ENCODE peak calls at places on chromosomes 6 and 20, in five cellular contexts. H, K, V, P and Y are unnamed samples.

GRCh38 chr6:12801141-12801540 is 84.6 kb downstream of the PHACTR1 start:
- DNase-seq in K (no peak), H (peak), P (no peak), V (no peak), Y (no peak)

GRCh38 chr20:1813101-1813529 is 82.1 kb upstream of the SIRPA start:
- DNase-seq in H (peak), P (no peak), V (no peak), K (no peak), Y (no peak)

GRCh38 chr20:58759947-58760346 is 67.3 kb downstream of the NPEPL1 start:
- DNase-seq in H (no peak), K (no peak), P (no peak), V (no peak), Y (no peak)

GRCh38 chr6:117448732-117449131 is 23.0 kb upstream of the ROS1 start:
- DNase-seq in V (no peak), P (no peak), H (peak), K (no peak), Y (no peak)

GRCh38 chr20:60086936-60087562 is 128.8 kb downstream of the CDH26 start:
- DNase-seq in K (no peak), H (no peak), P (no peak), V (no peak), Y (no peak)

GRCh38 chr6:138182939-138183791 is 21.4 kb downstream of the ARFGEF3 start:
- DNase-seq in K (no peak), H (no peak), V (no peak), P (no peak), Y (no peak)

GRCh38 chr6:31083742-31084354 is 28.5 kb downstream of the C6orf15 start:
- DNase-seq in H (peak), K (no peak), V (peak), P (peak), Y (peak)

GRCh38 chr20:15278041-15278440 is 940.6 kb upstream of the FLRT3 start:
- DNase-seq in K (no peak), V (no peak), P (no peak), H (no peak), Y (no peak)

GRCh38 chr6:98833101-98834059 is 994 bp upstream of the POU3F2 start:
- DNase-seq in V (no peak), P (no peak), H (peak), K (no peak), Y (no peak)

GRCh38 chr6:6711832-6712231 is 123.3 kb downstream of the LY86 start:
- DNase-seq in P (no peak), V (peak), K (peak), H (no peak), Y (no peak)

GRCh38 chr20:17390655-17391054 is 140.5 kb downstream of the BFSP1 start:
- DNase-seq in H (no peak), P (no peak), K (no peak), V (no peak), Y (no peak)

GRCh38 chr20:17391108-17391771 is 139.9 kb downstream of the BFSP1 start:
- DNase-seq in H (no peak), V (no peak), K (no peak), P (no peak), Y (no peak)

GRCh38 chr20:17399303-17399985 is 131.7 kb downstream of the BFSP1 start:
- DNase-seq in P (no peak), H (no peak), V (no peak), K (no peak), Y (no peak)

GRCh38 chr20:17395729-17396128 is 135.4 kb downstream of the BFSP1 start:
- DNase-seq in V (no peak), P (no peak), K (no peak), H (no peak), Y (no peak)

DNA sequence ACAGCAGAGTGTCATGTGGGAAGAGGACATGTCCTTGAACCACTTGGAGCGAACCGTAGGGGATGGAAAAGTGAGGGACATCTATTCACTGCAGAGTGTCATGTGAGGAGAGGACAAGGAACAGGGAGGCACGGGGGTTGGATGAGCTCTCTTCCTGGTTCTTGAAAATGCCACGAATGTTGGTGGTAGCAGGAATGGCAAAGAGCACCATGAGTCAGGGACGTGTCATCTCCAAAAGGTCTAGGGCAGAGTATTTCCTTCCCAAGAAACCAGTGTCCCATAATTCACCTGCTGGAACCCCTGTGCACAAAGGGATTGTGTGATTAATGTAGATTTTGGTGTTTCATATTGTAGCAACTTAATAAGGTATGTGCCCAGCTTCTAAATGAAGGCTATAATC is 136.8 kb downstream of the BFSP1 start:
- DNase-seq in K (no peak), P (no peak), H (no peak), V (no peak), Y (no peak)
- TF ChIP-seq CTCF in K (no peak), P (no peak), H (no peak), V (no peak), Y (no peak)

DNA sequence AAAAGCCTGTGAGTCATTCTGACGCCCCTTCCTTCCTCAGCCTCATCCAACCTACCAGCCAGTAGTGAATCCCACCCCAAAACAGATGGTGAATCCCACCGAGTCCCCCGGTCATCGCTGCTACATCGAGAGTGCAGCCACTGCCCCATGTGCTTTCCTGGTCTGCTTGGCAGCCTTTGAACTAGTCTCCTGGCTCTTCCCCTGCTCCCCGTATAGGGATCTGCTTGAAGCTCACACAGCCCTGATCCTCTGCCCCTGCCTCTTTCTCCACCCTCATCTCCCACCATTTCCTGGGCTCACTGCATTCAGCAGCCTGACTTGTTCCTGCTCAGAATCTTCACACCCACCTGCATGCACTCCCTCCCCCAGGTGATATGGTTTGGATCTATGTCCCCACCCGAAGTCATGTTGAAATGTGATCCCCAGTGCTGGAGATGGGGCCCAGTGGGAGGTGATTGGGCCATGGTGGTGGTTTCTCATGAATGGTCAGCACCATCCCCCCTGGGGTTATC is 14.6 kb downstream of the SYNJ2 start:
- DNase-seq in H (no peak), V (no peak), P (no peak), K (no peak), Y (no peak)
- TF ChIP-seq CTCF in H (no peak), V (no peak), P (no peak), K (no peak), Y (no peak)

GRCh38 chr6:86118271-86118670 is 475.6 kb upstream of the SYNCRIP start:
- DNase-seq in P (no peak), H (no peak), K (no peak), V (no peak), Y (no peak)
- TF ChIP-seq CTCF in P (no peak), H (no peak), K (no peak), V (no peak), Y (no peak)

DNA sequence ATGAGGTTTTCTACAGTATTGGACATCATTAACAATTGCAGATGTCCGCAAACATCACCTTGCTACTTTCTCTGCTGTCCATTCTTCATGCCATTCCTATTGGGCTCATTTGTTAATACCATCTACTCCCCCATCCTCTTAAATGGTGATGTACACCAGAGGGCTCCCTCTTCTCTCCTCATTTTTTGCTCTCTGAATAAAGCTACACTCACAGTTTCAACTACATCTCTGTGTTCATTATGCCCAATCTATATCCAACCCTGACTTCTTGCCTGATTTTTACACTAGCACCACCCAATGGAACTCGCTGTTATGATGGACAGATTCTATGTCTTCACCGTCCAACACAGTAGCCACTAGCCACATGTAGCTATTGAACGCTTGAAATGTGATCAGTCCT is 288.1 kb upstream of the ID4 start:
- DNase-seq in K (no peak), P (no peak), V (no peak), H (peak), Y (no peak)
- TF ChIP-seq CTCF in K (no peak), P (no peak), V (no peak), H (no peak), Y (no peak)

GRCh38 chr6:125195526-125195925 is 42.0 kb downstream of the TPD52L1 start:
- DNase-seq in V (no peak), P (no peak), H (no peak), K (no peak), Y (no peak)
- TF ChIP-seq CTCF in V (no peak), P (no peak), H (no peak), K (no peak), Y (no peak)

DNA sequence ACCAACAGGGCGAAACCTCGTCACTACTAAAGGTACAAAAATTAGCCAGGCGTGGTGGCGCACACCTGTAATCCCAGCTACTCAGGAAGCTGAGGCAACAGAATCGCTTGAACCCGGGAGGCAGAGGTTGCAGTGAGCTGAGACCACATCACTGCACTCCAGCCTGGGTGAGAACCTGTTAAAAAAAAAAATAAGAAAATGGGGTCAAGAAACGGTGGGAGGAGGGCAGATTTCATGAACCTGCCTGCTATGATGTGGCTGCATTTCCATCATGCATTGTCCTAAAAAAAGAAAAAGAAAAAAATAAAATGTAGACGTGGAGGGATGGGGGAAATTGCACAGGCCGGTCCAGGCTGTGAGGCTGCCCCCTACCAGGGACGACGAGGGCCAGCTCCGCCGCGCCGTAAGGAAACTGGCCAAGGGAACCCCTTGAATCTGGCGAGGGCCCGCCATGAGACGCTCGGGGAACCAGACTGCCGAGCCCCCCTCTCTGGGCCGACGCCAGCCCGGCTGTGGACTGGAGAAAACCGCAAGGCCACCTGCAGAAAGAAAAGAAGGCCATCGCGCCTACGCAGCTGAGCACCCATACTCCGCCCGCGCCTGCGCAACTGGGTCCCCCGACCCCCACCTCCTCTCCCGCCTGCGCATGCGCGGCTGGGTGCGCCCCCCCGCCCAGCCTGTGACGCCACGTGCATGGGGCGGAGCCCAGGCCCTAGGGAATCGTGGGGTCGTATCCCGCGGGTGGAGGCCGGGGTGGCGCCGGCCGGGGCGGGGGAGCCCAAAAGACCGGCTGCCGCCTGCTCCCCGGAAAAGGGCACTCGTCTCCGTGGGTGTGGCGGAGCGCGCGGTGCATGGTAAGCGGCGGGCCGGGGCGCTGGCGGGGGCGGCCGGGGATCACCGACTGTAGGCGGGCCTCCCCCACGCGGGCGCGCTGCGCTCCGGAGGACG is at the start of gene ENTPD6:
- DNase-seq in K (peak), H (peak), V (peak), P (no peak), Y (peak)
- TF ChIP-seq CTCF in K (no peak), H (peak), V (no peak), P (no peak), Y (no peak)

DNA sequence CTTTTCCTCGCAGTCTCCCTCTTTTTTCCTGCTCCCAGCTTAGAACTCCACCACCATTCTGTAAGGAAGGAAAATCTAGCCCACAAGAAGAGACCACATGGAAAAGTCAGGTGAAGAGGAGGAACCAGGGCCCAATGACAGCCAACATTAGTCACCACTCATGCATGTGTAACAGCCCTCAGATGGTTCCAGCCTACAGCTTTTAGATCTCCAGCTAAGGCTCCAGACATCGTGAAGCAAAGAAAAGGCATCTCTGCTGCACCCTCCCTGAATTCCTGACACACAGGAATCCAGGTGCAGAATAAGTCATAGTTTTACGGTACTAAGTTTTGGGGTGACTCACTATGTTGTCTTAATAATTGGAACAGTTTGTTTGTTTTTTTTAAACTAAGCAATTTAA is 25.6 kb downstream of the DCDC2 start:
- DNase-seq in H (peak), P (no peak), K (no peak), V (no peak), Y (no peak)
- TF ChIP-seq CTCF in H (no peak), P (no peak), K (no peak), V (no peak), Y (no peak)